ENCODE peak calls at places on chromosomes 1 and 21, in ten cellular contexts. G, N, K, I, X, Q, L, V, U and R are unnamed samples.

GRCh38 chr1:109397451-109398342 is at the start of gene SORT1:
- DNase-seq in U (peak; percentile 84), K (peak; percentile 96), X (peak; percentile 90), Q (peak; percentile 85), G (peak; percentile 97), N (peak; percentile 76), I (peak; percentile 78), V (peak; percentile 85), L (peak; percentile 95), R (peak; percentile 71)

GRCh38 chr1:229102741-229103480 is 168.0 kb upstream of the RAB4A start:
- DNase-seq in Q (no peak), N (no peak), V (no peak), G (no peak), L (no peak), U (no peak), I (no peak), X (no peak), K (no peak), R (no peak)

GRCh38 chr1:7827134-7827955 is 25.5 kb downstream of the UTS2 start:
- DNase-seq in U (no peak), Q (no peak), V (no peak), L (peak; percentile 69), K (no peak), I (no peak), N (no peak), X (no peak), G (no peak), R (no peak)

GRCh38 chr1:221543529-221544120 is 198.3 kb downstream of the DUSP10 start:
- DNase-seq in N (no peak), V (no peak), Q (no peak), X (no peak), K (peak; percentile 21), U (no peak), L (no peak), G (no peak), I (peak; percentile 20), R (no peak)

GRCh38 chr1:84851839-84852238 is 41.2 kb downstream of the LPAR3 start:
- DNase-seq in G (peak; percentile 39), Q (no peak), I (peak; percentile 22), L (no peak), N (no peak), X (no peak), V (no peak), K (no peak), U (no peak), R (no peak)

GRCh38 chr1:162004441-162004950 is 19.2 kb downstream of the OLFML2B start:
- DNase-seq in V (no peak), I (no peak), G (no peak), K (no peak), U (no peak), X (no peak), Q (no peak), N (no peak), L (no peak), R (no peak)

GRCh38 chr1:206496131-206496793 is 11.1 kb upstream of the RASSF5 start:
- DNase-seq in I (no peak), L (no peak), X (no peak), G (no peak), V (peak; percentile 71), K (no peak), N (no peak), Q (no peak), U (no peak), R (no peak)

GRCh38 chr21:43806017-43806710 is 16.8 kb downstream of the RRP1 start:
- DNase-seq in V (no peak), K (no peak), L (no peak), U (no peak), X (no peak), G (no peak), I (no peak), Q (no peak), N (no peak), R (no peak)

GRCh38 chr1:202268032-202268431 is 73.7 kb downstream of the UBE2T start:
- DNase-seq in N (no peak), G (no peak), K (no peak), I (no peak), X (no peak), U (peak; percentile 58), Q (no peak), L (no peak), V (peak; percentile 2), R (no peak)

DNA sequence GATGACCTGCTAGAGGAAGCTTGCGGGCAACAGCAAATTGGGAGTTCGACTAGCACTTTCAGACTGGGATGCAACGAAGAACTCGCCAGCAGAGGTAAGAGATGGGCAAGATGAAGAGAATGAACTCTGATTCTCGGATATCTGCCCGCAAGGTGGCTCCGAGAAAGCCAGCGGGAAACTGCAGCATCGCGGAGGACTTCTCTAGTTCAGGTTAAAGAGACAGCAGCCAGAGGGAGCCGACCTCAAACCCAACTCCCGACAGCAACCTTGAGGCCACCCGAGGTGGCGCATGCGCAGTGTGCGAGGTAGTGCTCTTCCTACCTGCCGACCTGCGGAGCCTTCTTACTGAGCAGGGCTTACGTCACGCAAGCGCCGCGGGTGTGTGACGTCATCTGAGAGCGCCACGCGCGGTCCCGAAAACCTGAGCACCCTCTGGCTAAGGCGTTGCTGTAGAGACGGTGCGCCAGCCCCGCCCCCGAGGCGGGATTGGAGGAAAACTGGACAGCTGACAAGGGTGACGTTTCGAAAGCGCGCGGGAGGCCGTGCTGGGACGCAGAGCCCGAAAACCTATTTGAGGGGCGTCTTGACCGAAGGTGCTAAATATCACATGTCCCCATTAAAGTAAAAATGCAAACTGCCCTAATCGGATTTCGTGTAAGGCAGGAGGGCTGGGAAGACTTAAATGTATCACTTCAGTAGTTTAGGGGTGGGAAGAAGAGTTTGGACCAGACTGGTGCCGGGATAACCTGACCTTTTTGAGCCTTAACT is 110.5 kb upstream of the SLC25A33 start:
- DNase-seq in V (peak; percentile 100), L (peak; percentile 98), U (peak; percentile 99), I (peak; percentile 99), Q (peak; percentile 100), K (peak; percentile 96), G (peak; percentile 100), N (peak; percentile 100), X (peak; percentile 98), R (peak; percentile 99)
- H3K27ac ChIP-seq in V (peak overlapping the region; percentile 86), L (peak overlapping the region; percentile 57), U (peak overlapping the region; percentile 80), I (peak overlapping the region; percentile 73), Q (peak overlapping the region; percentile 88), K (peak overlapping the region; percentile 82), G (peak overlapping the region; percentile 88), N (peak overlapping the region; percentile 59), X (peak overlapping the region; percentile 58), R (peak overlapping the region; percentile 68)

DNA sequence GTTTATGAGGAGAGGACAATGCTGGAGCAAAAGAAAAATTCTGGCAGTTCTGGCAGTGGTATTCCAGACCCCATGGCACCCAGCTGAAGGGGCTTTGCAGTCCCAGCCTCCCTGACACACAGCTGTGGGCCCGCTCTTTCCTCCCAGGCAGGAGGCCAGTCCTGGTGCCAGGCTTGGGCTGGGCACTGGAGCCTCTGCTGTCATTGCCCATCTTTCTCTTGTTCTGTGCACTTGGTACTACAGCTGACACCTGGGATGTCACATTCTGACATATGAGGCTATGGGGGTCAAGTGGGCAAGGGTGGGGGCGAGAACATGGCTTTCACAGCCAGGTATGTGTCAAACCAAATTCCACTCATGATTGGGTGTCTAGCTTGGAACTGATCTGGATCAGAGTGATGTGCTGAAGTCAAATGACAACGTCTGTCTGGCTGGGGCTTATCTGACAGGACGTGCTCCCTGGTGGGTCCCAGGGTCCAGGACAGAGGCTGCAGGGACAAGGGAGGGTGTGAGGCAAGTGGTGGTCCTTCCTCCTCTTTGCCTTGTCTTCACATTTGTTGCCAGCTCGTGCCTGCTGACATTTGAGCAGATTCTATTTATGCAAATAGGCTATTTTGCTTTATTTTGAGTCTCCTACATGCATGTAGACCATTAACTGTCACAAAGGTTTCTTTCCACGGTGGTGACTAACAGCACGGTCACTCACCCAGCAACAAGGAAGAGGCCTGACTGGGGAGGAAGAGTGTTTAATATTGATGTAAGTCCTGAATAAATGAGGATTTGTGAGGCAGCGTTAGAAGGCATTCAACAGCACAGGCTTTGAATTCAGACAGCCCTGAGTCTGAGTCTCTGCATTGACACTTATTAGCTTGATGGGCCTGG is 336.3 kb downstream of the PBX1 start:
- DNase-seq in I (no peak), G (no peak), V (no peak), L (no peak), N (no peak), X (no peak), K (no peak), U (no peak), Q (no peak), R (no peak)
- TF ChIP-seq EP300 in I (no peak), G (no peak), V (no peak), L (no peak), N (no peak), X (no peak), K (no peak), U (no peak), Q (no peak), R (no peak)

DNA sequence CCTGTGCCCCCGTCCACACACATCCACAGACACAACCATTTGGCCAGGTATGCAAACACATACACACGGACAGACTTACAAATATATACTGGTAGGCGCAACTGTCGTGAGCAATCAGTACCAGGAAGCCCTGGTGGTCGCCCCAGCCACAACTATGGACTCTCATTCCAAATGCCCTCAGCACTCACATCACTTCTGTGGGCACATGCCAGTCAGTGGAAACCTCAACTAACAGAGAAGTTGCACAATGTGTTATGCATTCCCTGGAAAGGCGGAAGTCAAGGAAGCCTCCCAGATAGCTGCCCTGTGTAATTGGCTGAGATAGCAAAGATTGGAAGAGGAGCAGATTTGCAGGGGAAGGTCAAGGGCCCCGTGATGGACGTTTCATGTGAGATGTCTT is 1.4 kb upstream of the HEYL start:
- DNase-seq in V (no peak), G (no peak), K (no peak), U (no peak), X (no peak), I (no peak), Q (no peak), N (no peak), L (no peak), R (no peak)
- H3K27ac ChIP-seq in V (no peak overlapping the region), G (no peak overlapping the region), K (no peak overlapping the region), U (no peak overlapping the region), X (no peak overlapping the region), I (no peak overlapping the region), Q (no peak overlapping the region), N (no peak overlapping the region), L (no peak overlapping the region), R (peak overlapping the region; percentile 84)

GRCh38 chr1:15027515-15027948 is 126.0 kb upstream of the TMEM51 start:
- DNase-seq in G (no peak), I (peak; percentile 35), L (peak; percentile 81), K (peak; percentile 85), V (peak; percentile 73), Q (peak; percentile 78), U (no peak), X (peak; percentile 56), N (peak; percentile 84), R (peak; percentile 72)

GRCh38 chr1:15028117-15028516 is 125.4 kb upstream of the TMEM51 start:
- DNase-seq in I (peak; percentile 9), L (no peak), G (no peak), X (no peak), K (no peak), V (no peak), N (no peak), Q (no peak), U (peak; percentile 86), R (no peak)

GRCh38 chr1:15031251-15031930 is 122.2 kb upstream of the TMEM51 start:
- DNase-seq in U (no peak), X (no peak), L (no peak), I (no peak), G (no peak), Q (no peak), N (no peak), V (no peak), K (no peak), R (no peak)

GRCh38 chr1:15029036-15029435 is 124.5 kb upstream of the TMEM51 start:
- DNase-seq in X (no peak), L (no peak), U (no peak), Q (no peak), V (no peak), N (no peak), I (no peak), K (no peak), G (no peak), R (no peak)

GRCh38 chr1:15029786-15030185 is 123.8 kb upstream of the TMEM51 start:
- DNase-seq in U (no peak), X (no peak), N (no peak), Q (no peak), K (no peak), V (no peak), G (no peak), I (no peak), L (no peak), R (no peak)
- TF ChIP-seq EP300 in U (no peak), X (no peak), N (no peak), Q (no peak), K (no peak), V (no peak), G (no peak), I (no peak), L (no peak), R (no peak)